ENCODE peak calls at places on chromosome 11, in six cellular contexts. Q is WTC11; V is nephron progenitor cell; W is activated CD4-positive, alpha-beta T cell treated with anti-CD3 and anti-CD28 coated beads for 36 hours; N is GM12865; L is NCI-H1417 treated with DMSO at 0.1 percent for 48 hours. S is an unnamed sample.

GRCh38 chr11:134604886-134605285 is 192.8 kb upstream of the B3GAT1 start:
- DNase-seq in L (no peak), N (no peak), Q (no peak), V (no peak), W (no peak), S (no peak)

GRCh38 chr11:60459345-60459744 is 3.7 kb downstream of the MS4A1 start:
- DNase-seq in N (peak; percentile 58), W (no peak), L (no peak), V (no peak), Q (no peak), S (no peak)

GRCh38 chr11:16924826-16925494 is 89.3 kb downstream of the PLEKHA7 start:
- DNase-seq in L (no peak), Q (peak; percentile 68), N (no peak), V (peak; percentile 50), W (peak; percentile 17), S (peak; percentile 37)

GRCh38 chr11:69531717-69532088 is 50.2 kb downstream of the LINC01488 start:
- DNase-seq in L (no peak), V (no peak), Q (no peak), W (no peak), N (no peak), S (no peak)

GRCh38 chr11:61497473-61497872 is 11.1 kb upstream of the LRRC10B start:
- DNase-seq in V (no peak), Q (no peak), N (no peak), W (no peak), L (no peak), S (no peak)

GRCh38 chr11:58179648-58180047 is 9.2 kb upstream of the OR9Q2 start:
- DNase-seq in V (no peak), Q (no peak), W (peak; percentile 5), L (no peak), N (no peak), S (no peak)

GRCh38 chr11:130188047-130188446 is 28.5 kb downstream of the ST14 start:
- DNase-seq in N (no peak), Q (no peak), V (no peak), L (no peak), W (no peak), S (no peak)

GRCh38 chr11:96037267-96037990 is 113.5 kb upstream of the MTMR2 start:
- DNase-seq in Q (no peak), N (no peak), V (peak; percentile 19), L (no peak), W (no peak), S (no peak)

GRCh38 chr11:118918128-118918685 is 7.5 kb downstream of the BCL9L start:
- DNase-seq in N (no peak), L (peak; percentile 27), W (peak; percentile 65), V (peak; percentile 48), Q (peak; percentile 60), S (no peak)

GRCh38 chr11:65907878-65908277 is 7.7 kb upstream of the FOSL1 start:
- DNase-seq in W (no peak), Q (no peak), V (no peak), N (no peak), L (no peak), S (no peak)

GRCh38 chr11:62593434-62594044 is 2.2 kb upstream of the TUT1 start:
- DNase-seq in W (peak; percentile 91), L (no peak), V (peak; percentile 76), Q (peak; percentile 89), N (peak; percentile 85), S (peak; percentile 83)

GRCh38 chr11:76835928-76836612 is 24.6 kb upstream of the ACER3 start:
- DNase-seq in Q (no peak), V (no peak), W (no peak), L (no peak), N (no peak), S (peak; percentile 51)

GRCh38 chr11:64767344-64768299 is 7.8 kb upstream of the PYGM start:
- DNase-seq in V (peak; percentile 85), N (peak; percentile 81), W (peak; percentile 90), L (no peak), Q (peak; percentile 88), S (peak; percentile 60)

GRCh38 chr11:116931206-116931953 is 94.0 kb upstream of the APOA1 start:
- DNase-seq in W (peak; percentile 49), N (peak; percentile 54), V (no peak), L (no peak), Q (no peak), S (no peak)

GRCh38 chr11:75375626-75376025 is 23.7 kb upstream of the RPS3 start:
- DNase-seq in N (no peak), L (no peak), W (no peak), Q (no peak), V (no peak), S (no peak)

GRCh38 chr11:116232364-116232801 is 540.4 kb downstream of the BUD13 start:
- DNase-seq in L (peak; percentile 52), N (no peak), V (peak; percentile 15), W (no peak), Q (no peak), S (no peak)

GRCh38 chr11:58524232-58525036 is 16.5 kb upstream of the OR5B21 start:
- DNase-seq in W (peak; percentile 69), Q (peak; percentile 68), N (peak; percentile 77), L (no peak), V (peak; percentile 63), S (peak; percentile 47)

GRCh38 chr11:33713162-33713913 is 12.7 kb upstream of the C11orf91 start:
- DNase-seq in W (no peak), L (no peak), N (no peak), V (no peak), Q (no peak), S (no peak)

GRCh38 chr11:128686745-128687177 is 7.1 kb upstream of the FLI1 start:
- DNase-seq in Q (peak; percentile 60), V (peak; percentile 59), L (no peak), W (peak; percentile 80), N (peak; percentile 61), S (no peak)

GRCh38 chr11:67288452-67289225 is 464 bp upstream of the ANKRD13D start:
- DNase-seq in V (peak; percentile 92), N (peak; percentile 95), Q (peak; percentile 83), L (peak; percentile 42), W (peak; percentile 95), S (peak; percentile 90)

GRCh38 chr11:45086526-45086925 is 59.9 kb upstream of the PRDM11 start:
- DNase-seq in Q (no peak), L (no peak), W (no peak), N (no peak), V (no peak), S (no peak)

GRCh38 chr11:1234771-1235614 is 12.1 kb downstream of the MUC5B start:
- DNase-seq in L (no peak), N (no peak), Q (no peak), V (peak; percentile 1), W (peak; percentile 1), S (no peak)

GRCh38 chr11:39365809-39366436 is 2093.5 kb downstream of the LRRC4C start:
- DNase-seq in L (no peak), V (no peak), W (no peak), N (no peak), Q (no peak), S (no peak)

GRCh38 chr11:44342616-44343015 is 32.7 kb upstream of the ALX4 start:
- DNase-seq in W (no peak), N (no peak), Q (no peak), V (no peak), L (no peak), S (no peak)

GRCh38 chr11:65362320-65362931 is 7.9 kb downstream of the TIGD3 start:
- DNase-seq in W (peak; percentile 49), L (no peak), Q (no peak), V (no peak), N (peak; percentile 81), S (no peak)

GRCh38 chr11:132913295-132913694 is 619.0 kb downstream of the OPCML start:
- DNase-seq in N (no peak), W (no peak), L (no peak), Q (no peak), V (no peak), S (no peak)

GRCh38 chr11:102603091-102603490 is 22.0 kb downstream of the MMP20 start:
- DNase-seq in Q (no peak), L (no peak), N (no peak), W (no peak), V (no peak), S (peak; percentile 95)

GRCh38 chr11:79168530-79169110 is 272.2 kb downstream of the TENM4 start:
- DNase-seq in W (no peak), Q (no peak), N (no peak), L (no peak), V (no peak), S (no peak)

S was measured in SJCRH30.